ENCODE peak calls at places on chromosomes 11 and 22, in six cellular contexts. P is thoracic aorta; D is mesothelial cell of epicardium; O is stimulated activated CD4-positive, alpha-beta T cell treated with anti-CD3 and anti-CD28 coated beads, Interleukin-1b, Interleukin-23, amount 100 ng/mL, for 48 hours; I is GM12878; A is right cardiac atrium. B is an unnamed sample.

GRCh38 chr11:60912223-60912850 is 1.6 kb upstream of the TMEM109 start:
- DNase-seq in P (no peak), A (no peak), I (no peak), D (no peak), O (no peak), B (no peak)

GRCh38 chr11:5203366-5203765 is 2.9 kb upstream of the OR51V1 start:
- DNase-seq in I (no peak), A (no peak), O (no peak), D (no peak), P (no peak), B (no peak)

GRCh38 chr11:12276356-12276755 is 101.0 kb upstream of the PARVA start:
- DNase-seq in A (no peak), O (no peak), D (no peak), I (no peak), P (no peak), B (no peak)

GRCh38 chr22:19579113-19579811 is 55.1 kb upstream of the CLDN5 start:
- DNase-seq in D (no peak), P (no peak), A (no peak), O (no peak), I (no peak), B (no peak)

GRCh38 chr22:36301384-36301828 is 48.5 kb downstream of the APOL1 start:
- DNase-seq in P (no peak), A (peak), D (peak), I (no peak), O (peak), B (no peak)

GRCh38 chr11:114058871-114059277 is 637 bp upstream of the ZBTB16 start:
- DNase-seq in O (no peak), A (peak), P (no peak), I (no peak), D (no peak), B (no peak)

GRCh38 chr11:5992604-5993251 is 5.9 kb upstream of the OR52L1 start:
- DNase-seq in O (no peak), P (no peak), D (no peak), I (no peak), A (no peak), B (no peak)

GRCh38 chr11:19395050-19395449 is 154.3 kb upstream of the E2F8 start:
- DNase-seq in D (no peak), O (no peak), P (no peak), A (no peak), I (no peak), B (no peak)

GRCh38 chr11:124331873-124332272 is 11.9 kb upstream of the OR8D2 start:
- DNase-seq in I (no peak), D (no peak), P (no peak), A (no peak), O (no peak), B (no peak)

GRCh38 chr11:104997288-104997687 is 25.7 kb downstream of the CASP5 start:
- DNase-seq in I (no peak), D (no peak), O (no peak), P (no peak), A (no peak), B (no peak)

GRCh38 chr22:47175151-47175760 is 412.8 kb downstream of the TBC1D22A start:
- DNase-seq in D (no peak), I (no peak), P (no peak), A (peak), O (no peak), B (no peak)

GRCh38 chr11:34707462-34707840 is 86.6 kb downstream of the EHF start:
- DNase-seq in D (no peak), O (no peak), I (no peak), P (no peak), A (no peak), B (no peak)

GRCh38 chr11:101478587-101479375 is 105.0 kb downstream of the TRPC6 start:
- DNase-seq in I (no peak), O (no peak), P (no peak), A (no peak), D (no peak), B (no peak)

GRCh38 chr11:1335811-1336761 is 26.7 kb upstream of the TOLLIP start:
- DNase-seq in P (peak), I (no peak), O (peak), D (no peak), A (peak), B (peak)

GRCh38 chr22:39808087-39808486 is 85.5 kb downstream of the ENTHD1 start:
- DNase-seq in O (peak), I (no peak), P (no peak), A (no peak), D (no peak), B (no peak)